ENCODE peak calls at places on chromosomes 11 and 22, in eight cellular contexts. A is effector memory CD4-positive, alpha-beta T cell; U is right lobe of liver; K is body of pancreas; C is activated T-helper 1 cell treated with Interleukin-2 at 50 U/mL for 16 hours; W is neuronal stem cell; G is M059J; V is naive thymus-derived CD4-positive, alpha-beta T cell. I is an unnamed sample.

GRCh38 chr11:44989831-44990566 is 39.3 kb upstream of the TP53I11 start:
- DNase-seq in V (no peak), U (no peak), K (peak), G (no peak), W (no peak), C (no peak), A (no peak), I (no peak)

GRCh38 chr22:20606041-20606783 is 98.8 kb downstream of the MED15 start:
- DNase-seq in V (peak), K (peak), G (peak), A (peak), C (peak), U (peak), W (peak), I (peak)

GRCh38 chr11:118607401-118608267 is at the start of gene PHLDB1:
- DNase-seq in W (no peak), G (peak), C (peak), K (peak), A (peak), V (peak), U (no peak), I (peak)

GRCh38 chr11:17277024-17277584 is 565 bp downstream of the NUCB2 start:
- DNase-seq in C (no peak), K (no peak), A (no peak), U (no peak), V (peak), G (peak), W (no peak), I (no peak)

GRCh38 chr11:80346660-80347059 is 905.8 kb upstream of the TENM4 start:
- DNase-seq in G (peak), A (no peak), W (no peak), C (no peak), U (no peak), K (no peak), V (no peak), I (no peak)

GRCh38 chr11:94152678-94153065 is 24.0 kb downstream of the PANX1 start:
- DNase-seq in V (no peak), G (no peak), A (no peak), W (no peak), C (no peak), U (no peak), K (no peak), I (no peak)

GRCh38 chr11:68677432-68677831 is 6.9 kb upstream of the GAL start:
- DNase-seq in A (no peak), C (no peak), K (peak), V (no peak), W (no peak), G (peak), U (no peak), I (no peak)

GRCh38 chr11:9574806-9575530 is 1.5 kb downstream of the WEE1 start:
- DNase-seq in W (no peak), K (peak), V (peak), C (peak), G (peak), U (peak), A (no peak), I (peak)

GRCh38 chr11:112727341-112727841 is 233.8 kb upstream of the NCAM1 start:
- DNase-seq in A (no peak), K (no peak), C (no peak), U (no peak), G (no peak), V (no peak), W (no peak), I (no peak)

GRCh38 chr11:26106713-26107112 is 225.2 kb upstream of the ANO3 start:
- DNase-seq in G (no peak), C (no peak), A (no peak), W (no peak), V (no peak), K (no peak), U (no peak), I (no peak)

GRCh38 chr11:73413246-73413645 is 37.0 kb downstream of the RELT start:
- DNase-seq in V (no peak), A (no peak), W (no peak), C (no peak), K (no peak), U (no peak), G (no peak), I (no peak)

GRCh38 chr11:11608783-11609232 is 13.0 kb downstream of the GALNT18 start:
- DNase-seq in G (peak), U (no peak), C (no peak), A (no peak), K (no peak), V (peak), W (no peak), I (no peak)

GRCh38 chr11:31997955-31998354 is 92.9 kb upstream of the RCN1 start:
- DNase-seq in C (no peak), V (no peak), G (no peak), W (no peak), A (no peak), K (no peak), U (no peak), I (no peak)

GRCh38 chr22:20550057-20550817 is 42.8 kb downstream of the MED15 start:
- DNase-seq in A (no peak), C (no peak), W (no peak), K (no peak), U (no peak), G (no peak), V (no peak), I (no peak)

GRCh38 chr22:27662359-27663030 is 139.1 kb downstream of the MN1 start:
- DNase-seq in C (no peak), G (no peak), W (no peak), V (no peak), U (peak), K (peak), A (no peak), I (no peak)